ENCODE peak calls at places on chromosomes 7 and 10, in nine cellular contexts. Y is cardiac muscle cell; Q is CD8-positive, alpha-beta T cell; R is body of pancreas; K is Peyer's patch; P is uterus; O is fibroblast of lung; J is AG09309; D is tibial nerve. E is an unnamed sample.

GRCh38 chr10:72765051-72765450 is 73.1 kb downstream of the MCU start:
- DNase-seq in Y (no peak), Q (no peak), R (no peak), K (no peak), P (no peak), O (no peak), J (peak; percentile 57), D (no peak), E (no peak)

GRCh38 chr7:118085000-118085399 is 99.0 kb upstream of the LSM8 start:
- DNase-seq in Y (no peak), Q (no peak), R (no peak), K (no peak), P (no peak), O (no peak), J (no peak), D (no peak), E (no peak)

GRCh38 chr7:132376361-132377013 is 199.8 kb downstream of the PLXNA4 start:
- DNase-seq in Y (no peak), Q (no peak), R (no peak), K (no peak), P (no peak), O (no peak), J (no peak), D (no peak), E (no peak)

GRCh38 chr10:81918766-81919165 is 43.8 kb downstream of the NRG3 start:
- DNase-seq in Y (no peak), Q (no peak), R (no peak), K (no peak), P (no peak), O (no peak), J (no peak), D (no peak), E (no peak)

GRCh38 chr10:35752469-35753450 is 110.7 kb upstream of the FZD8 start:
- DNase-seq in Y (no peak), Q (no peak), R (no peak), K (no peak), P (no peak), O (no peak), J (no peak), D (peak; percentile 59), E (no peak)

GRCh38 chr10:24929904-24930303 is 22.5 kb downstream of the PRTFDC1 start:
- DNase-seq in Y (no peak), Q (no peak), R (no peak), K (no peak), P (no peak), O (no peak), J (no peak), D (no peak), E (no peak)

GRCh38 chr7:18265611-18266281 is 229.8 kb upstream of the HDAC9 start:
- DNase-seq in Y (no peak), Q (no peak), R (no peak), K (no peak), P (no peak), O (no peak), J (no peak), D (no peak), E (no peak)

GRCh38 chr7:93156884-93157283 is 8.7 kb upstream of the SAMD9L start:
- DNase-seq in Y (no peak), Q (no peak), R (no peak), K (no peak), P (no peak), O (peak; percentile 50), J (no peak), D (no peak), E (peak; percentile 16)

GRCh38 chr7:74138334-74138867 is 35.8 kb upstream of the EIF4H start:
- DNase-seq in Y (no peak), Q (no peak), R (no peak), K (no peak), P (no peak), O (no peak), J (no peak), D (no peak), E (no peak)

GRCh38 chr7:72118366-72118765 is 293.8 kb downstream of the CALN1 start:
- DNase-seq in Y (no peak), Q (no peak), R (no peak), K (no peak), P (no peak), O (no peak), J (no peak), D (no peak), E (no peak)

GRCh38 chr7:25124485-25125136 is 449 bp downstream of the CYCS start:
- DNase-seq in Y (peak; percentile 14), Q (peak; percentile 50), R (peak; percentile 13), K (no peak), P (no peak), O (no peak), J (no peak), D (peak; percentile 9), E (no peak)

GRCh38 chr7:47757946-47758371 is 176.0 kb upstream of the TNS3 start:
- DNase-seq in Y (no peak), Q (no peak), R (peak; percentile 43), K (no peak), P (peak; percentile 81), O (peak; percentile 92), J (peak; percentile 73), D (peak; percentile 83), E (peak; percentile 78)

GRCh38 chr7:149196705-149197171 is 1.4 kb downstream of the ZNF282 start:
- DNase-seq in Y (peak; percentile 12), Q (no peak), R (no peak), K (no peak), P (no peak), O (no peak), J (no peak), D (no peak), E (no peak)

GRCh38 chr10:47402681-47403301 is 18.7 kb upstream of the ZNF488 start:
- DNase-seq in Y (peak; percentile 16), Q (no peak), R (peak; percentile 18), K (no peak), P (peak; percentile 50), O (peak; percentile 93), J (peak; percentile 43), D (peak; percentile 56), E (peak; percentile 91)

GRCh38 chr7:133540096-133540860 is 287.4 kb downstream of the EXOC4 start:
- DNase-seq in Y (no peak), Q (no peak), R (no peak), K (no peak), P (no peak), O (peak; percentile 23), J (no peak), D (no peak), E (no peak)

GRCh38 chr7:133545613-133546012 is 292.7 kb downstream of the EXOC4 start:
- DNase-seq in Y (no peak), Q (no peak), R (no peak), K (no peak), P (no peak), O (peak; percentile 67), J (no peak), D (no peak), E (peak; percentile 32)

GRCh38 chr7:133547981-133548380 is 295.1 kb downstream of the EXOC4 start:
- DNase-seq in Y (no peak), Q (no peak), R (no peak), K (no peak), P (no peak), O (no peak), J (no peak), D (no peak), E (no peak)

GRCh38 chr7:133542209-133542780 is 289.4 kb downstream of the EXOC4 start:
- DNase-seq in Y (no peak), Q (no peak), R (no peak), K (no peak), P (no peak), O (no peak), J (no peak), D (no peak), E (no peak)

GRCh38 chr7:133543657-133544056 is 290.8 kb downstream of the EXOC4 start:
- DNase-seq in Y (no peak), Q (no peak), R (no peak), K (no peak), P (no peak), O (no peak), J (no peak), D (no peak), E (no peak)
- H3K4me3 ChIP-seq in Y (no peak overlapping the region), Q (no peak overlapping the region), R (no peak overlapping the region), K (no peak overlapping the region), P (no peak overlapping the region), O (no peak overlapping the region), J (no peak overlapping the region), D (no peak overlapping the region), E (no peak overlapping the region)

DNA sequence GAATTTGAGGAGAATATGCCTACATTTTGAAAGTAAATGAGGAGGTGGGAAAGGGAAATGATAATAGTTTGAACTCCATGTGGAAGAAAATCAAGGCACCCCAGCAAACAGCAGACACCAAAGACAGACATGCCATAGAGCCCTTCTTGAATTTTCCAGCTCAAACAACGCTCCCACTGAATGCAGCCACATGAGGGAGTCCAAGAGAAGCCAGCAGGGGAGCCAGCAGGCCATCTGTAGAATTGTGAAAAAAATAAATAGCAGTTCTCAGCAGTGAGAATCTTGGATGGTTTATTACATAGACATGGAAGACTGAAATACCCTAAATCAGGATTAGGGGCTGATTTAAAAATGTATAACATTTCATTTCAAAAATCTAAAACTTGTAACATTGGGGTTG is 1567.3 kb upstream of the LRRTM3 start:
- DNase-seq in Y (peak; percentile 51), Q (no peak), R (peak; percentile 42), K (no peak), P (no peak), O (peak; percentile 4), J (no peak), D (no peak), E (no peak)
- TF ChIP-seq CTCF in Y (peak; percentile 76), Q (no peak), R (peak; percentile 54), K (no peak), P (no peak), O (no peak), J (no peak), D (no peak), E (peak; percentile 63)

GRCh38 chr7:130941322-130942210 is 207.6 kb upstream of the KLF14 start:
- DNase-seq in Y (no peak), Q (no peak), R (peak; percentile 82), K (peak; percentile 48), P (peak; percentile 59), O (peak; percentile 84), J (no peak), D (peak; percentile 56), E (no peak)
- H3K4me3 ChIP-seq in Y (no peak overlapping the region), Q (peak overlapping the region; percentile 25), R (peak overlapping the region; percentile 25), K (peak overlapping the region; percentile 51), P (peak overlapping the region; percentile 38), O (peak overlapping the region; percentile 86), J (peak overlapping the region; percentile 42), D (peak overlapping the region; percentile 25), E (peak overlapping the region; percentile 46)

GRCh38 chr7:142567201-142567600 is 182.1 kb upstream of the PRSS1 start:
- DNase-seq in Y (no peak), Q (no peak), R (no peak), K (no peak), P (no peak), O (no peak), J (no peak), D (no peak), E (no peak)

GRCh38 chr7:142568430-142569097 is 180.7 kb upstream of the PRSS1 start:
- DNase-seq in Y (no peak), Q (no peak), R (no peak), K (no peak), P (no peak), O (peak; percentile 93), J (peak; percentile 42), D (no peak), E (peak; percentile 74)

GRCh38 chr7:142569851-142570250 is 179.4 kb upstream of the PRSS1 start:
- DNase-seq in Y (no peak), Q (no peak), R (no peak), K (no peak), P (no peak), O (peak; percentile 77), J (no peak), D (no peak), E (no peak)

GRCh38 chr7:142566291-142566690 is 183.0 kb upstream of the PRSS1 start:
- DNase-seq in Y (no peak), Q (no peak), R (no peak), K (no peak), P (no peak), O (no peak), J (no peak), D (no peak), E (no peak)

GRCh38 chr7:142567676-142568075 is 181.6 kb upstream of the PRSS1 start:
- DNase-seq in Y (no peak), Q (no peak), R (no peak), K (no peak), P (no peak), O (no peak), J (no peak), D (no peak), E (no peak)
- TF ChIP-seq CTCF in Y (no peak), Q (no peak), R (no peak), K (no peak), P (no peak), O (no peak), J (no peak), D (no peak), E (no peak)